ENCODE peak calls at places on chromosome 6, in seven cellular contexts. O, U, K, P, C, Z and F are unnamed samples.

GRCh38 chr6:77245026-77245425 is 218.3 kb downstream of the HTR1B start:
- DNase-seq in P (no peak), Z (no peak), K (no peak), C (peak; percentile 3), O (no peak), U (no peak), F (no peak)

GRCh38 chr6:91098006-91098405 is 511.1 kb upstream of the MAP3K7 start:
- DNase-seq in O (no peak), U (no peak), P (peak; percentile 19), K (no peak), C (no peak), Z (no peak), F (no peak)

GRCh38 chr6:136405410-136406029 is 115.9 kb upstream of the BCLAF1 start:
- DNase-seq in C (peak; percentile 60), K (no peak), P (no peak), O (peak; percentile 65), U (no peak), Z (no peak), F (no peak)

GRCh38 chr6:110430236-110430635 is 14.9 kb upstream of the DDO start:
- DNase-seq in Z (no peak), K (no peak), O (no peak), U (no peak), C (no peak), P (no peak), F (no peak)

GRCh38 chr6:94721459-94721858 is 855.9 kb upstream of the MANEA start:
- DNase-seq in O (no peak), K (no peak), U (no peak), P (no peak), C (no peak), Z (no peak), F (no peak)

GRCh38 chr6:154386848-154387717 is 30.5 kb upstream of the IPCEF1 start:
- DNase-seq in O (no peak), P (peak; percentile 95), K (peak; percentile 88), Z (no peak), U (no peak), C (peak; percentile 91), F (peak; percentile 84)

GRCh38 chr6:153790048-153790447 is 249.0 kb upstream of the OPRM1 start:
- DNase-seq in U (peak; percentile 12), C (peak; percentile 98), K (no peak), Z (no peak), O (no peak), P (peak; percentile 89), F (peak; percentile 68)

GRCh38 chr6:32177182-32177787 is 920 bp upstream of the RNF5 start:
- DNase-seq in P (no peak), C (no peak), U (peak; percentile 57), Z (peak; percentile 68), K (no peak), O (no peak), F (peak; percentile 24)

GRCh38 chr6:142943746-142944125 is 1.2 kb downstream of the HIVEP2 start:
- DNase-seq in C (peak; percentile 50), P (peak; percentile 43), O (no peak), U (peak; percentile 16), Z (no peak), K (no peak), F (no peak)

GRCh38 chr6:136683209-136683941 is 108.9 kb downstream of the MAP3K5 start:
- DNase-seq in K (no peak), U (no peak), P (no peak), O (no peak), C (no peak), Z (no peak), F (no peak)

GRCh38 chr6:46996860-46997641 is 45.1 kb downstream of the ADGRF1 start:
- DNase-seq in P (no peak), K (no peak), O (no peak), U (no peak), Z (peak; percentile 70), C (no peak), F (no peak)

GRCh38 chr6:14210077-14210476 is 92.5 kb downstream of the CD83 start:
- DNase-seq in Z (no peak), O (no peak), U (no peak), C (no peak), P (no peak), K (no peak), F (no peak)

GRCh38 chr6:137323860-137324259 is 104.7 kb upstream of the IFNGR1 start:
- DNase-seq in Z (no peak), U (no peak), C (no peak), O (no peak), P (no peak), K (no peak), F (no peak)

GRCh38 chr6:13635948-13636658 is 21.0 kb downstream of the NOL7 start:
- DNase-seq in C (no peak), U (no peak), O (no peak), K (no peak), Z (no peak), P (no peak), F (no peak)

GRCh38 chr6:112717401-112717800 is 370.3 kb downstream of the RFPL4B start:
- DNase-seq in K (no peak), C (peak; percentile 49), U (no peak), O (no peak), Z (no peak), P (peak; percentile 24), F (no peak)

GRCh38 chr6:102114402-102114801 is 720.9 kb downstream of the GRIK2 start:
- DNase-seq in C (no peak), K (no peak), Z (no peak), U (no peak), O (no peak), P (no peak), F (no peak)

GRCh38 chr6:34709386-34709785 is 12.8 kb upstream of the ILRUN start:
- DNase-seq in P (peak; percentile 76), K (no peak), C (peak; percentile 83), U (peak; percentile 93), Z (no peak), O (peak; percentile 74), F (no peak)

GRCh38 chr6:16639689-16640480 is 121.4 kb downstream of the ATXN1 start:
- DNase-seq in U (peak; percentile 49), Z (no peak), P (peak; percentile 91), O (no peak), C (peak; percentile 87), K (peak; percentile 55), F (peak; percentile 43)

GRCh38 chr6:26211963-26212362 is 124.7 kb downstream of the HFE start:
- DNase-seq in Z (no peak), U (no peak), C (no peak), K (no peak), O (no peak), P (no peak), F (no peak)

GRCh38 chr6:164845773-164846172 is 463.6 kb downstream of the C6orf118 start:
- DNase-seq in K (no peak), O (no peak), Z (no peak), C (no peak), U (no peak), P (no peak), F (no peak)

GRCh38 chr6:4910060-4910746 is 93.6 kb downstream of the RPP40 start:
- DNase-seq in U (no peak), K (no peak), P (peak; percentile 41), O (no peak), C (no peak), Z (no peak), F (peak; percentile 27)

GRCh38 chr6:85673198-85674139 is 30.8 kb upstream of the SYNCRIP start:
- DNase-seq in O (no peak), U (no peak), C (peak; percentile 22), P (no peak), Z (no peak), K (no peak), F (no peak)

GRCh38 chr6:145153495-145153894 is 581.8 kb downstream of the EPM2A start:
- DNase-seq in U (no peak), P (no peak), C (no peak), Z (no peak), O (no peak), K (no peak), F (no peak)

GRCh38 chr6:114249522-114249921 is 93.3 kb downstream of the HS3ST5 start:
- DNase-seq in C (no peak), K (no peak), Z (no peak), P (no peak), U (no peak), O (no peak), F (no peak)

GRCh38 chr6:114258376-114258775 is 84.4 kb downstream of the HS3ST5 start:
- DNase-seq in C (no peak), P (no peak), K (no peak), O (no peak), Z (no peak), U (no peak), F (no peak)

DNA sequence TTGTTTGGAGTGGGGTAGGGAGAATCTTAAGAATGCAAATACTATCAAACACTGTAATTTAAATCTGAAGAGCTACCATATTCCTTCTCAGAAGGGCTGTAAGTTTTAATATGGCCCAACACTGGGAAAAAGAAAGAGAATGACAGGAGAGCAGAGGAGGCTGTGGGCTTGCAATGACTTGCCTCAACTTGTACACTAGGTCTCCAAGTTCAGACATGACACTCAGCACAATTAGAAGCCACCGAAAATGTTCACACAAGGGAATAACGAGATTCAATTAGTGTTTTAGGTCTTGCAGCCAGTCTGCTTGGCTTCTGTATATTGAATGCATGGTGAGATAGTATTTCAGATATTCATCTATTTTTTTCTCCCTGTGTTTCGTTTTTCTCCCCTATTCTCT is 89.4 kb downstream of the HS3ST5 start:
- DNase-seq in C (no peak), Z (no peak), O (no peak), P (no peak), K (no peak), U (no peak), F (no peak)
- TF ChIP-seq CTCF in C (no peak), Z (no peak), O (no peak), P (no peak), K (no peak), U (no peak), F (no peak)

DNA sequence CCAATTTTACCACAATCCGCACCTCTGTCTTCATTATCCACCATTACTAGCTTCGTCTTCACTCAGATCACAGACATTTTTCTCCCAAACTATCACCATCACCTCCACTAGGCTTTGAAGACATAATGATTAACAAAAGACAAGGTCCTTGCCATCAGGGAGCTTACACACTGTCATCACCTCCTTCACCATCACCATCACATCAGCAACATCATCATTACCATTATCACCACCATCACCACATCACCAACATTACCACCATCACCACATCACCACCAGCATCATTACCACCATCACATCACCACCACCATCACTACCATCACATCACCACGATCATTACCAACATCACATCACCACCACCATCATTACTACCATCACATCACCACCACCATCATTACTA is 4.4 kb upstream of the SLC22A7 start:
- DNase-seq in P (no peak), O (no peak), K (no peak), Z (no peak), C (no peak), U (no peak), F (no peak)
- H3K4me3 ChIP-seq in P (no peak overlapping the region), O (no peak overlapping the region), K (no peak overlapping the region), Z (no peak overlapping the region), C (no peak overlapping the region), U (no peak overlapping the region), F (no peak overlapping the region)

GRCh38 chr6:1524040-1524480 is 85.7 kb upstream of the FOXC1 start:
- DNase-seq in C (peak; percentile 59), K (no peak), O (peak; percentile 90), P (peak; percentile 48), Z (peak; percentile 92), U (peak; percentile 68), F (no peak)
- TF ChIP-seq CTCF in C (peak; percentile 34), K (no peak), O (peak; percentile 58), P (peak; percentile 47), Z (peak; percentile 86), U (peak; percentile 54), F (peak; percentile 53)

DNA sequence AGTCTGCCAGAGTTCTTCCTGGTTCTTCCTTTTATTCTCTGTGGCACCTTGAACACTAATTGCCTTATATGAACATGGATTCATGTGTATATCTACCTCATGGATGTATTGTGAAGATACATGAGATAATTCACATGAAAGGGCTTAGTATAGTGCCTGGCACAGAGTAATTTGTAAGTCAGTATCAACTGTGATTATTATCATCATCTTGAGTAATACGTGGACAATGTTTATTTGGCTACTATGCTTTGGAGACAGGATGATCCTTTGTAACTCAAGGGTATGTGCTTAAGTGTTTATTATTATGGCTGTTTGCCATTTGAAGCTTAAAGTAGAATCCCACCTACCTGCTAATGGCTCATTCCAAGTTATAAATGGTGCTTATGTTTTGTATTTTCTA is 16.0 kb downstream of the DOP1A start:
- DNase-seq in K (no peak), U (no peak), Z (no peak), C (no peak), O (no peak), P (no peak), F (no peak)
- H3K4me3 ChIP-seq in K (no peak overlapping the region), U (no peak overlapping the region), Z (no peak overlapping the region), C (no peak overlapping the region), O (no peak overlapping the region), P (no peak overlapping the region), F (no peak overlapping the region)